ENCODE peak calls at places on chromosomes 6 and 20, in four cellular contexts. M is HepG2, U is GM12878, C is K562. V is an unnamed sample.

GRCh38 chr6:89500486-89501020 is 67.6 kb downstream of the ANKRD6 start:
- DNase-seq in M (no peak), C (no peak), U (no peak), V (no peak)

GRCh38 chr20:50242863-50243609 is 52.4 kb downstream of the CEBPB start:
- DNase-seq in M (peak), U (no peak), C (no peak), V (no peak)

GRCh38 chr20:44079968-44080560 is 106.9 kb downstream of the JPH2 start:
- DNase-seq in C (no peak), M (no peak), U (no peak), V (no peak)

GRCh38 chr6:14723535-14724086 is 522.3 kb upstream of the JARID2 start:
- DNase-seq in M (no peak), U (no peak), C (no peak), V (no peak)

GRCh38 chr6:151389640-151390275 is 1.6 kb downstream of the ZBTB2 start:
- DNase-seq in C (peak), M (peak), U (no peak), V (peak)

GRCh38 chr6:5036309-5036708 is 32.5 kb upstream of the RPP40 start:
- DNase-seq in M (peak), U (no peak), C (peak), V (peak)

GRCh38 chr20:50332491-50332980 is 141.9 kb downstream of the CEBPB start:
- DNase-seq in U (no peak), C (no peak), M (no peak), V (no peak)

GRCh38 chr6:44267252-44267651 is 1.9 kb upstream of the NFKBIE start:
- DNase-seq in U (no peak), M (no peak), C (no peak), V (no peak)

GRCh38 chr20:46870041-46870440 is 24.6 kb upstream of the EYA2 start:
- DNase-seq in C (no peak), U (no peak), M (no peak), V (no peak)

GRCh38 chr6:168309997-168310396 is 9.6 kb downstream of the DACT2 start:
- DNase-seq in U (no peak), C (no peak), M (no peak), V (no peak)

GRCh38 chr6:33279971-33280511 is 3.1 kb downstream of the B3GALT4 start:
- DNase-seq in M (peak), C (peak), U (no peak), V (peak)

GRCh38 chr6:157092736-157093135 is 230.6 kb downstream of the TMEM242 start:
- DNase-seq in M (no peak), U (no peak), C (no peak), V (no peak)

GRCh38 chr6:127176175-127176574 is 57.7 kb downstream of the RSPO3 start:
- DNase-seq in M (no peak), U (no peak), C (no peak), V (no peak)

GRCh38 chr20:49478266-49478665 is 4.2 kb downstream of the KCNB1 start:
- DNase-seq in U (no peak), M (no peak), C (no peak), V (no peak)

GRCh38 chr6:125206389-125206788 is 52.8 kb downstream of the TPD52L1 start:
- DNase-seq in C (no peak), M (no peak), U (no peak), V (no peak)

GRCh38 chr6:147046131-147046530 is 158.1 kb upstream of the STXBP5 start:
- DNase-seq in M (no peak), U (no peak), C (no peak), V (no peak)

GRCh38 chr20:58480455-58481356 is 34.5 kb downstream of the APCDD1L start:
- DNase-seq in M (no peak), C (no peak), U (no peak), V (no peak)

GRCh38 chr6:99467509-99468106 is 42.5 kb upstream of the PNISR start:
- DNase-seq in U (no peak), M (peak), C (peak), V (no peak)

GRCh38 chr20:59082981-59083380 is 40.4 kb upstream of the PRELID3B start:
- DNase-seq in C (no peak), U (no peak), M (no peak), V (no peak)

GRCh38 chr6:100342830-100343229 is 121.9 kb downstream of the SIM1 start:
- DNase-seq in C (no peak), U (no peak), M (no peak), V (no peak)

GRCh38 chr6:21500894-21501293 is 92.7 kb upstream of the SOX4 start:
- DNase-seq in C (no peak), U (no peak), M (no peak), V (no peak)

GRCh38 chr6:1311400-1312192 is at the start of gene FOXQ1:
- DNase-seq in U (no peak), M (peak), C (no peak), V (peak)

GRCh38 chr6:71250050-71250689 is 38.4 kb upstream of the OGFRL1 start:
- DNase-seq in C (no peak), M (no peak), U (no peak), V (no peak)

GRCh38 chr6:155201461-155202226 is 62.2 kb upstream of the CLDN20 start:
- DNase-seq in U (no peak), C (no peak), M (no peak), V (no peak)

GRCh38 chr6:4413073-4413472 is 277.7 kb upstream of the ECI2 start:
- DNase-seq in M (no peak), U (no peak), C (no peak), V (no peak)

GRCh38 chr20:4329232-4329631 is 313.9 kb upstream of the RNF24 start:
- DNase-seq in C (no peak), M (no peak), U (no peak), V (no peak)

GRCh38 chr6:7479801-7480266 is 61.6 kb upstream of the DSP start:
- DNase-seq in M (no peak), U (no peak), C (no peak), V (no peak)

GRCh38 chr6:123533862-123534261 is 102.9 kb downstream of the TRDN start:
- DNase-seq in C (no peak), U (no peak), M (no peak), V (no peak)

GRCh38 chr20:24612799-24613775 is 143.7 kb downstream of the SYNDIG1 start:
- DNase-seq in U (no peak), C (no peak), M (no peak), V (no peak)

GRCh38 chr6:2999621-3000455 is at the start of gene NQO2:
- DNase-seq in C (peak), U (peak), M (peak), V (peak)

GRCh38 chr20:33423141-33423834 is 20.3 kb downstream of the SNTA1 start:
- DNase-seq in M (no peak), C (peak), U (no peak), V (no peak)

GRCh38 chr6:150116195-150116800 is 26.5 kb upstream of the PPP1R14C start:
- DNase-seq in C (no peak), U (no peak), M (no peak), V (no peak)

GRCh38 chr20:36929290-36929689 is 22.2 kb downstream of the SAMHD1 start:
- DNase-seq in C (no peak), M (no peak), U (no peak), V (no peak)

GRCh38 chr6:100415780-100416179 is 48.9 kb downstream of the SIM1 start:
- DNase-seq in C (no peak), M (no peak), U (no peak), V (no peak)

GRCh38 chr6:42042108-42042507 is 8.2 kb upstream of the TAF8 start:
- DNase-seq in U (no peak), C (no peak), M (no peak), V (no peak)

GRCh38 chr6:122322824-122323223 is 76.6 kb upstream of the HSF2 start:
- DNase-seq in M (no peak), U (no peak), C (no peak), V (no peak)

GRCh38 chr6:33750244-33750991 is 3.7 kb upstream of the IP6K3 start:
- DNase-seq in C (no peak), U (no peak), M (no peak), V (no peak)

GRCh38 chr6:22029169-22029568 is 267.7 kb downstream of the PRL start:
- DNase-seq in M (no peak), U (no peak), C (no peak), V (no peak)

GRCh38 chr6:16635810-16636602 is 125.3 kb downstream of the ATXN1 start:
- DNase-seq in C (no peak), U (peak), M (peak), V (peak)

GRCh38 chr6:39021041-39021440 is 27.5 kb upstream of the GLP1R start:
- DNase-seq in C (no peak), M (no peak), U (no peak), V (no peak)
- TF ChIP-seq CBFB in C (no peak), M (no peak), U (no peak), V (no peak)

GRCh38 chr6:39377530-39377929 is 55.0 kb upstream of the KCNK16 start:
- DNase-seq in M (peak), C (no peak), U (no peak), V (peak)
- TF ChIP-seq ESRRA in M (no peak), C (no peak), U (no peak), V (no peak)

GRCh38 chr20:62025832-62026563 is 39.7 kb downstream of the TAF4 start:
- DNase-seq in C (peak), M (peak), U (no peak), V (no peak)
- TF ChIP-seq MAX in C (peak), M (peak), U (no peak), V (no peak)

GRCh38 chr20:64115171-64115911 is 8.0 kb upstream of the NPBWR2 start:
- DNase-seq in C (no peak), U (no peak), M (no peak), V (no peak)

GRCh38 chr20:64119301-64119680 is 11.9 kb upstream of the NPBWR2 start:
- DNase-seq in M (no peak), U (no peak), C (no peak), V (no peak)

GRCh38 chr20:64114356-64114971 is 7.1 kb upstream of the NPBWR2 start:
- DNase-seq in U (no peak), M (no peak), C (no peak), V (no peak)

GRCh38 chr20:64116016-64116415 is 8.7 kb upstream of the NPBWR2 start:
- DNase-seq in M (no peak), C (no peak), U (no peak), V (no peak)

DNA sequence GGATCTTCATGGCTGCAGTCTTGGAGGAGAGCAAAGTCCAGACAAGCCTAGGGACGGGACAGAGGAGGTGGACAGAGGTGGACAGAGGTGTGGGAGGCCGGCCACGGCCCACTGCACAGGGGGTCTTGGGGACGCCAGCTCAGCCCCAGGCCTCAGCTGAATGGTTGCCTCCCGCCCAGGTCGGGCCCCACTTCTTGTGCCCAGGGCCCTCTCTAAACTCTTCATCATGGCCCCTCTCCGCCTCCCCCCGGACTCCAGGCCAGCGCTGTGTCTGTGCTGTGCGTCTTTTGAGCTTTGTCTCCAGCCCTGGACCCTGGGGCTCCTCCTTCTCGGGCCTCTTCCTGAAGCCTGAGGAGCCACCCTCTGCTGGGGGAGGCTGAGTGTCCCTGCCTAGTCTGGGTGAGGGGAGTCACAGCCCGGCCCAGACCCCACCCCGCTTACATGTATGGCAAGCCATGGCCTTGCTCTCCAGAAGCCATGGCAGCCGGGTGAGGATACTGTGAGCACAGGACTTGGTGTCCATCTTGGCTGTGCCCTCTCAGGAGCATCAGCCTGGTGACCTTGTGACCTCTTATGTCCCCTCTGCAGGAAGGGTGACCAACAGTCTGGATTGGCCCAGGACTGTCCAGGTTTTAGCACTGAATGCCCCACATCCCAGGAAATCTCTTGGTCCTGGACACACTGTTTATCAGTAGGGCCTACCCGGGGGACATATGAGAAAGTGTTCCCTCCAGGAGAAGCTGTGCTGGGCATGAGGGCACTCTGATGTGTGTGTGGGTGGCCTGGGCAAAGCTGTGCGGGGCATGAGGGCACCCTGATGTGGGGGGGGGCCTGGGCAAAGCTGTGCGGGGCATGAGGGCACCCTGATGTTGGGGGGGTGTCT is 9.4 kb upstream of the NPBWR2 start:
- DNase-seq in C (no peak), M (no peak), U (no peak), V (no peak)
- TF ChIP-seq CBFB in C (no peak), M (no peak), U (no peak), V (no peak)